ENCODE peak calls at places on chromosomes 4 and X, in four cellular contexts. A is transverse colon, D is tibial artery, G is mucosa of descending colon. Q is an unnamed sample.

GRCh38 chrX:46788902-46789301 is 30.0 kb upstream of the SLC9A7 start:
- DNase-seq in A (no peak), D (no peak), G (no peak), Q (no peak)

GRCh38 chrX:153469811-153470410 is 465 bp downstream of the HAUS7 start:
- DNase-seq in A (no peak), D (no peak), G (peak; percentile 30), Q (no peak)

GRCh38 chr4:152606800-152607577 is 71.1 kb upstream of the FBXW7 start:
- DNase-seq in A (no peak), D (no peak), G (no peak), Q (no peak)

GRCh38 chr4:123116412-123116811 is 194.0 kb upstream of the NUDT6 start:
- DNase-seq in A (no peak), D (no peak), G (no peak), Q (no peak)

GRCh38 chrX:24262309-24262708 is 51.6 kb downstream of the SUPT20HL2 start:
- DNase-seq in A (no peak), D (no peak), G (no peak), Q (no peak)

GRCh38 chr4:151045907-151046306 is 30.8 kb upstream of the LRBA start:
- DNase-seq in A (no peak), D (no peak), G (no peak), Q (no peak)

GRCh38 chr4:150280081-150280950 is 202.1 kb downstream of the DCLK2 start:
- DNase-seq in A (no peak), D (no peak), G (no peak), Q (no peak)

GRCh38 chrX:142295190-142295589 is 90.1 kb upstream of the MAGEC2 start:
- DNase-seq in A (no peak), D (no peak), G (no peak), Q (no peak)

GRCh38 chr4:73871911-73872310 is 2.7 kb downstream of the CXCL1 start:
- DNase-seq in A (no peak), D (no peak), G (no peak), Q (no peak)

GRCh38 chr4:104064650-104065577 is 345.1 kb upstream of the TACR3 start:
- DNase-seq in A (peak; percentile 15), D (no peak), G (peak; percentile 23), Q (peak; percentile 25)

GRCh38 chr4:17024430-17024829 is 126.0 kb upstream of the LDB2 start:
- DNase-seq in A (no peak), D (no peak), G (no peak), Q (no peak)

GRCh38 chr4:15043226-15043625 is 40.9 kb downstream of the CPEB2 start:
- DNase-seq in A (no peak), D (no peak), G (no peak), Q (no peak)

GRCh38 chr4:88653371-88653946 is 44.2 kb downstream of the NAP1L5 start:
- DNase-seq in A (no peak), D (no peak), G (no peak), Q (no peak)

GRCh38 chr4:101853691-101854090 is 63.2 kb downstream of the BANK1 start:
- DNase-seq in A (no peak), D (no peak), G (no peak), Q (no peak)

GRCh38 chrX:22399793-22400192 is 127.1 kb downstream of the CBLL2 start:
- DNase-seq in A (no peak), D (no peak), G (no peak), Q (no peak)

GRCh38 chr4:183987987-183988392 is 82.9 kb downstream of the STOX2 start:
- DNase-seq in A (peak; percentile 61), D (peak; percentile 76), G (peak; percentile 54), Q (peak; percentile 58)

GRCh38 chr4:102847687-102848086 is 20.3 kb upstream of the UBE2D3 start:
- DNase-seq in A (no peak), D (no peak), G (no peak), Q (no peak)

GRCh38 chr4:158443731-158444130 is 78.0 kb upstream of the RXFP1 start:
- DNase-seq in A (no peak), D (no peak), G (no peak), Q (no peak)

GRCh38 chr4:153485860-153486259 is 19.7 kb downstream of the TMEM131L start:
- DNase-seq in A (no peak), D (no peak), G (no peak), Q (no peak)

GRCh38 chrX:87755493-87755892 is 237.9 kb downstream of the KLHL4 start:
- DNase-seq in A (no peak), D (no peak), G (no peak), Q (no peak)

GRCh38 chrX:74395556-74395955 is 25.7 kb upstream of the SLC16A2 start:
- DNase-seq in A (no peak), D (no peak), G (no peak), Q (no peak)

GRCh38 chr4:3204021-3204431 is 44.9 kb upstream of the MSANTD1 start:
- DNase-seq in A (peak; percentile 41), D (peak; percentile 65), G (no peak), Q (no peak)

GRCh38 chr4:147093206-147093605 is 147.5 kb upstream of the TTC29 start:
- DNase-seq in A (no peak), D (no peak), G (no peak), Q (no peak)

GRCh38 chr4:86542319-86543027 is 51.6 kb upstream of the PTPN13 start:
- DNase-seq in A (no peak), D (no peak), G (no peak), Q (no peak)

GRCh38 chr4:54228064-54228527 is 997 bp upstream of the PDGFRA start:
- DNase-seq in A (peak; percentile 68), D (peak; percentile 88), G (peak; percentile 75), Q (peak; percentile 68)

GRCh38 chr4:54231419-54232150 is 2.5 kb downstream of the PDGFRA start:
- DNase-seq in A (no peak), D (peak; percentile 91), G (peak; percentile 37), Q (no peak)

GRCh38 chr4:54228563-54229501 is at the start of gene PDGFRA:
- DNase-seq in A (peak; percentile 42), D (peak; percentile 87), G (peak; percentile 34), Q (peak; percentile 70)

GRCh38 chr4:54230479-54231418 is 1.7 kb downstream of the PDGFRA start:
- DNase-seq in A (no peak), D (peak; percentile 86), G (peak; percentile 30), Q (no peak)

DNA sequence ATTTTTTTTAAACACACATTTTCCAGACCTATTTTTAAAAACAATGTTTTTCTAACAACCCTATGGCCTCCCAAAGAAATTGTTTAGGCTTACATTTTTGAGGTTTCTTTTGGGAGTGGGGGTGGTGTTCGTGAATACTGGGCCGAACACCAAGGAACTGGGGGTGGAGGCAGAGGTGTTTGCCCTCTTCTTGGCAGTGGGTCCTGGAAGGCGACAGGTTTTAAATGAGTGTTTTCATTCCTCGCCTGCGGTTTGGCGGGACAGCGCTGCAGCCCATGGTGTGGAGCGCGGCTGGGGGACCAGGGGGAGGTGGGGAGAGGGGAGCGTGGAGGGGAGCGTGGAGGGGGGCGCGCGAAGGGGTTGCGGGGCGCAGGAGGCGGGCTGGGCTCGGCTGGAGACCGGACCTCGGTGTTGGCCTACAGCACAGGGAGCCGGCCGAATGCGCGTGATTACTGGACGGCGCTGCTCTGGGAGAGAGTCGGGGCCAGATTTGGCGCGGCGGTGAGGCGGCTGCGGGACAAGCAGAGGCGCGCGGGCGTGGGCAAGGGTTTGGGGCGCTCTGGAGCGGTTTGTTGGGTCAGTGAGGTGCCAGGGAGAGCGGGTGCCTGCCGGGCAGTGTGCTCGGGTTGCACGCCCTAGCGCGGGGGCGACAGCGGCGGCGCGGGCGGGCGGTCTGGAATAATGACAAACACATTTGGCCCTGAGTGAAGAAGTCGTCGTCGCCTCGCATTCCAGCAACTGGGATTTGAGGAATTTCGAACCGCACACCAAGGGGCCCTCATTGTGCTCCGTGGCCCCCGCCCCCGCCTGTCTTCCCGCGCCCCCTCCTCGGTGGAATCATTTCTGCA is 762 bp downstream of the PDGFRA start:
- DNase-seq in A (no peak), D (peak; percentile 72), G (peak; percentile 35), Q (no peak)
- H3K9me3 ChIP-seq in A (no peaks in the 10 kb centered on the region), D (no peaks in the 10 kb centered on the region), G (no peaks in the 10 kb centered on the region), Q (no peaks in the 10 kb centered on the region)

DNA sequence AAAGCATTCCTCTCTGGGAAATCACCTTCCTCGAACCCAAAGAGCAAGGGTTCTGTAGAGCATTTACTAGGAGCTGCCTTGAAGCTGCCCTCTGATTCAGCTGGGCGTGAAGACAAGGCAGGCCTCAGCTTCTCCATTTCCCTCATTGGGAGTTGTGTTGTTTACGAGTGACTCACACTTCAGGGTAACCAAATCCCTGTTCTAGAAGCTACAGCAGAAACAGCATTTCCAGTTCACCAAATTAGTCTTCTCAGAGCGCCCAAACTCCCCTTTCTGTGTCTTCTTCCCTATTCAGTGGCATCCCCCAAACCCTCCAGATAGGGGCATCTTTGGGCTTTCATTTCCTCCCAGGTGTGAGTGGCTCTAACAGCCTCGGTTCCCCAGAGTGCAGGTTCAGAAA is 858 bp upstream of the XPNPEP2 start:
- DNase-seq in A (no peak), D (no peak), G (no peak), Q (no peak)
- TF ChIP-seq CTCF in A (no peak), D (no peak), G (no peak), Q (no peak)

GRCh38 chr4:1338752-1339414 is 8.1 kb upstream of the UVSSA start:
- DNase-seq in A (no peak), D (no peak), G (no peak), Q (no peak)
- H3K9me3 ChIP-seq in A (no peaks in the 10 kb centered on the region), D (no peaks in the 10 kb centered on the region), G (no peaks in the 10 kb centered on the region), Q (no peaks in the 10 kb centered on the region)

DNA sequence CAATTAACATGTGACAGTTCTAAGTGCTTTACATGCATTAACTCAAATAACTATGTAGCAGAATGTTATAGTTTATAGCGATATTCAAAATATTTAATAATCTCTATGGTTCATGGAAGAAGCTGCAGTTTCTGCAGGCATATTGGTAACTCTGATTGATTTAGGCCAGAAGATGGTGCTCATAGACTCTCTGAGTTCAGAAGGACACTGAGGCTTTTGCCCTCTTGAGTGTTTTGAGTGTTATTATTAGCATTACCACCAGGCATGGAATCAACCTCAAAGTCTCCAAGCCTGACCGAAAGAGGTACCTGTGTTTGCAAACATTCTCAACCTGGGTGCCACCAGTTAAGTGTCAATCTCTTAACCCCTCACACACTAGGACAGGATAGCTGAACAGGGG is 792.3 kb upstream of the PCDH7 start:
- DNase-seq in A (no peak), D (no peak), G (no peak), Q (no peak)
- TF ChIP-seq CTCF in A (no peak), D (no peak), G (no peak), Q (no peak)

GRCh38 chr4:97479388-97479787 is 663.9 kb downstream of the STPG2 start:
- DNase-seq in A (no peak), D (no peak), G (no peak), Q (no peak)

GRCh38 chr4:97477974-97478373 is 665.3 kb downstream of the STPG2 start:
- DNase-seq in A (no peak), D (no peak), G (no peak), Q (no peak)

GRCh38 chr4:97475621-97476020 is 667.7 kb downstream of the STPG2 start:
- DNase-seq in A (no peak), D (no peak), G (no peak), Q (no peak)
- H3K9me3 ChIP-seq in A (no peaks in the 10 kb centered on the region), D (no peaks in the 10 kb centered on the region), G (no peaks in the 10 kb centered on the region), Q (no peaks in the 10 kb centered on the region)

DNA sequence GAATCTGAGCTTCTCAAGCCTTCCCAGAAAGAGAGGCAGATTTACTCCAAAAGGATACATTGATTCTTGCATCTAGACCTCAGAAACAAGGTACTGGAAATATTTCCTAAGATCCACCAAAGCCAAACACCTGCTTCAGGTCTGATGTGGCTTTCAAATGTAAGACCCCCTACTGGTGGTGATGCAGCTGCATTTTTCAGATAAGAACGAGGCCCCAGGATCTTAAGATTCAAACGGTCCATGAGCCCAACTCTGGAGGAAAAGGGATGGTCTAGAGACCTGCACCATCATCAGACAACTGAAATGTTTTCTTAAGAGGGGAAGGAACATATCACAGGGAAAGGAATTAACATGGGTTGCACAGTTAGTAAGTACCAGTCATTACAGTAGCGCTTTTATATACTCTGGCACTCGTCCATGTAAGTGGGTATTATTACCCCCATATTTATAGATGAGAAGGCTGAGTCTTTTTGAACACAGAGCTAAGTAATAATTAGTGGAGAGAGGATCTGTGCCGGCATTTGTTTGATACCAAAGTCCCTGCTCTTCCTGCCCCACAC is 73.7 kb downstream of the LEF1 start:
- DNase-seq in A (no peak), D (no peak), G (no peak), Q (no peak)
- TF ChIP-seq CTCF in A (no peak), D (no peak), G (no peak), Q (no peak)